ENCODE peak calls at places on chromosomes 11 and 22, in ten cellular contexts. One of them, this sample, is unnamed.

GRCh38 chr11:25625094-25625493 is 706.8 kb upstream of the ANO3 start:
- DNase-seq in naive thymus-derived CD4-positive, alpha-beta T cell: no peak
- DNase-seq in lower lobe of right lung: no peak
- DNase-seq in lung: no peak
- DNase-seq in sigmoid colon: no peak
- DNase-seq in AG04450: no peak
- DNase-seq in pancreas: no peak
- DNase-seq in body of pancreas: no peak
- DNase-seq in CD4-positive, CD25-positive, alpha-beta regulatory T cell: no peak
- DNase-seq in iPS DF 6.9: no peak
- DNase-seq in this sample: no peak

GRCh38 chr11:74948546-74948897 is 369 bp downstream of the XRRA1 start:
- DNase-seq in naive thymus-derived CD4-positive, alpha-beta T cell: no peak
- DNase-seq in iPS DF 6.9: no peak
- DNase-seq in sigmoid colon: no peak
- DNase-seq in lower lobe of right lung: no peak
- DNase-seq in body of pancreas: no peak
- DNase-seq in AG04450: no peak
- DNase-seq in CD4-positive, CD25-positive, alpha-beta regulatory T cell: no peak
- DNase-seq in pancreas: no peak
- DNase-seq in lung: no peak
- DNase-seq in this sample: no peak

GRCh38 chr11:76801205-76801604 is 18.0 kb downstream of the TSKU start:
- DNase-seq in CD4-positive, CD25-positive, alpha-beta regulatory T cell: no peak
- DNase-seq in lung: no peak
- DNase-seq in pancreas: no peak
- DNase-seq in iPS DF 6.9: no peak
- DNase-seq in sigmoid colon: no peak
- DNase-seq in naive thymus-derived CD4-positive, alpha-beta T cell: no peak
- DNase-seq in lower lobe of right lung: no peak
- DNase-seq in AG04450: no peak
- DNase-seq in body of pancreas: peak
- DNase-seq in this sample: no peak

GRCh38 chr22:45537734-45538181 is 35.1 kb downstream of the FBLN1 start:
- DNase-seq in CD4-positive, CD25-positive, alpha-beta regulatory T cell: no peak
- DNase-seq in AG04450: peak
- DNase-seq in pancreas: no peak
- DNase-seq in naive thymus-derived CD4-positive, alpha-beta T cell: no peak
- DNase-seq in body of pancreas: peak
- DNase-seq in lower lobe of right lung: no peak
- DNase-seq in iPS DF 6.9: no peak
- DNase-seq in sigmoid colon: peak
- DNase-seq in lung: no peak
- DNase-seq in this sample: no peak

GRCh38 chr11:124875401-124875800 is 10.2 kb downstream of the ROBO3 start:
- DNase-seq in pancreas: no peak
- DNase-seq in sigmoid colon: peak
- DNase-seq in iPS DF 6.9: no peak
- DNase-seq in body of pancreas: no peak
- DNase-seq in CD4-positive, CD25-positive, alpha-beta regulatory T cell: no peak
- DNase-seq in naive thymus-derived CD4-positive, alpha-beta T cell: no peak
- DNase-seq in lower lobe of right lung: no peak
- DNase-seq in AG04450: no peak
- DNase-seq in lung: no peak
- DNase-seq in this sample: no peak

GRCh38 chr11:76768091-76769047 is 14.8 kb upstream of the TSKU start:
- DNase-seq in lung: peak
- DNase-seq in pancreas: no peak
- DNase-seq in AG04450: no peak
- DNase-seq in lower lobe of right lung: peak
- DNase-seq in iPS DF 6.9: no peak
- DNase-seq in body of pancreas: no peak
- DNase-seq in CD4-positive, CD25-positive, alpha-beta regulatory T cell: no peak
- DNase-seq in sigmoid colon: peak
- DNase-seq in naive thymus-derived CD4-positive, alpha-beta T cell: no peak
- DNase-seq in this sample: no peak

GRCh38 chr11:77175869-77176539 is 48.0 kb downstream of the MYO7A start:
- DNase-seq in CD4-positive, CD25-positive, alpha-beta regulatory T cell: no peak
- DNase-seq in lung: no peak
- DNase-seq in lower lobe of right lung: peak
- DNase-seq in sigmoid colon: peak
- DNase-seq in body of pancreas: no peak
- DNase-seq in pancreas: no peak
- DNase-seq in naive thymus-derived CD4-positive, alpha-beta T cell: no peak
- DNase-seq in iPS DF 6.9: no peak
- DNase-seq in AG04450: no peak
- DNase-seq in this sample: no peak

GRCh38 chr11:102390667-102391449 is 43.8 kb downstream of the BIRC2 start:
- DNase-seq in lung: peak
- DNase-seq in lower lobe of right lung: peak
- DNase-seq in sigmoid colon: peak
- DNase-seq in iPS DF 6.9: peak
- DNase-seq in naive thymus-derived CD4-positive, alpha-beta T cell: peak
- DNase-seq in pancreas: peak
- DNase-seq in body of pancreas: peak
- DNase-seq in CD4-positive, CD25-positive, alpha-beta regulatory T cell: peak
- DNase-seq in AG04450: peak
- DNase-seq in this sample: peak

GRCh38 chr22:49938565-49939136 is 20.2 kb downstream of the CRELD2 start:
- DNase-seq in lung: no peak
- DNase-seq in sigmoid colon: no peak
- DNase-seq in naive thymus-derived CD4-positive, alpha-beta T cell: no peak
- DNase-seq in CD4-positive, CD25-positive, alpha-beta regulatory T cell: no peak
- DNase-seq in iPS DF 6.9: no peak
- DNase-seq in lower lobe of right lung: no peak
- DNase-seq in body of pancreas: no peak
- DNase-seq in pancreas: peak
- DNase-seq in AG04450: no peak
- DNase-seq in this sample: no peak

GRCh38 chr11:44858796-44859527 is 91.7 kb downstream of the TP53I11 start:
- DNase-seq in lower lobe of right lung: no peak
- DNase-seq in naive thymus-derived CD4-positive, alpha-beta T cell: no peak
- DNase-seq in AG04450: no peak
- DNase-seq in CD4-positive, CD25-positive, alpha-beta regulatory T cell: no peak
- DNase-seq in iPS DF 6.9: no peak
- DNase-seq in body of pancreas: no peak
- DNase-seq in pancreas: no peak
- DNase-seq in sigmoid colon: peak
- DNase-seq in lung: no peak
- DNase-seq in this sample: no peak

GRCh38 chr11:44857490-44857889 is 93.2 kb downstream of the TP53I11 start:
- DNase-seq in lower lobe of right lung: no peak
- DNase-seq in pancreas: no peak
- DNase-seq in iPS DF 6.9: no peak
- DNase-seq in sigmoid colon: peak
- DNase-seq in body of pancreas: no peak
- DNase-seq in CD4-positive, CD25-positive, alpha-beta regulatory T cell: no peak
- DNase-seq in AG04450: no peak
- DNase-seq in naive thymus-derived CD4-positive, alpha-beta T cell: no peak
- DNase-seq in lung: no peak
- DNase-seq in this sample: no peak

GRCh38 chr11:44860967-44861828 is 89.5 kb downstream of the TP53I11 start:
- DNase-seq in lung: no peak
- DNase-seq in CD4-positive, CD25-positive, alpha-beta regulatory T cell: no peak
- DNase-seq in pancreas: no peak
- DNase-seq in AG04450: no peak
- DNase-seq in lower lobe of right lung: no peak
- DNase-seq in iPS DF 6.9: no peak
- DNase-seq in sigmoid colon: peak
- DNase-seq in body of pancreas: no peak
- DNase-seq in naive thymus-derived CD4-positive, alpha-beta T cell: no peak
- DNase-seq in this sample: no peak

GRCh38 chr11:44860346-44860745 is 90.3 kb downstream of the TP53I11 start:
- DNase-seq in lower lobe of right lung: no peak
- DNase-seq in sigmoid colon: peak
- DNase-seq in iPS DF 6.9: no peak
- DNase-seq in pancreas: no peak
- DNase-seq in naive thymus-derived CD4-positive, alpha-beta T cell: no peak
- DNase-seq in body of pancreas: no peak
- DNase-seq in AG04450: no peak
- DNase-seq in CD4-positive, CD25-positive, alpha-beta regulatory T cell: no peak
- DNase-seq in lung: no peak
- DNase-seq in this sample: no peak

DNA sequence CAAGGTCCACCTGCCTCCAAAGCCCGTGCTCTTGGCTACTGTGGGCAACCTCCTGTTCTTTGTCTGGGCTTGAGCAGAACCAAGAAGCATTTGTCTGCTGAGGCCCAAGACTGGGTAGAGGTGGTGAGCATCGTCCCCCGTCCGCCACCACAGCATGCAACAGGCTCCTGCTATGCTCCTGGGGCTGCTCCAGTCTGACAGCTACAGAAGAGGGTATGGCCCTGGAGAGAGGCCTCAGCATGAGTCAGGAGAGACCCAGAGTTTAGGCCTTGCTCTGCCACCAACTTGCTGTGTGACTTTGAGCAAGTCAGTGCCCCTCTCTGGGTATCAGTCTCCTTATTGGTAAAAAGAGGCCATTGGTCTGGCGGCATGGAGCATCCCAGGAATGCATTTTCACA is 91.2 kb downstream of the TP53I11 start:
- DNase-seq in CD4-positive, CD25-positive, alpha-beta regulatory T cell: no peak
- DNase-seq in iPS DF 6.9: no peak
- DNase-seq in AG04450: no peak
- DNase-seq in naive thymus-derived CD4-positive, alpha-beta T cell: no peak
- DNase-seq in lower lobe of right lung: no peak
- DNase-seq in sigmoid colon: peak
- DNase-seq in body of pancreas: no peak
- DNase-seq in pancreas: no peak
- DNase-seq in lung: no peak
- DNase-seq in this sample: no peak
- H3K4me3 ChIP-seq in CD4-positive, CD25-positive, alpha-beta regulatory T cell: no peak
- H3K4me3 ChIP-seq in iPS DF 6.9: no peak
- H3K4me3 ChIP-seq in AG04450: no peak
- H3K4me3 ChIP-seq in naive thymus-derived CD4-positive, alpha-beta T cell: no peak
- H3K4me3 ChIP-seq in lower lobe of right lung: no peak
- H3K4me3 ChIP-seq in sigmoid colon: no peak
- H3K4me3 ChIP-seq in body of pancreas: no peak
- H3K4me3 ChIP-seq in pancreas: no peak
- H3K4me3 ChIP-seq in lung: no peak
- H3K4me3 ChIP-seq in this sample: no peak

GRCh38 chr11:121500275-121500674 is 47.5 kb upstream of the SORL1-AS1 start:
- DNase-seq in CD4-positive, CD25-positive, alpha-beta regulatory T cell: no peak
- DNase-seq in AG04450: no peak
- DNase-seq in body of pancreas: no peak
- DNase-seq in naive thymus-derived CD4-positive, alpha-beta T cell: no peak
- DNase-seq in sigmoid colon: no peak
- DNase-seq in lung: no peak
- DNase-seq in lower lobe of right lung: no peak
- DNase-seq in pancreas: no peak
- DNase-seq in iPS DF 6.9: no peak
- DNase-seq in this sample: no peak

GRCh38 chr11:121497176-121497995 is 44.6 kb upstream of the SORL1-AS1 start:
- DNase-seq in sigmoid colon: no peak
- DNase-seq in CD4-positive, CD25-positive, alpha-beta regulatory T cell: no peak
- DNase-seq in body of pancreas: no peak
- DNase-seq in lower lobe of right lung: no peak
- DNase-seq in naive thymus-derived CD4-positive, alpha-beta T cell: no peak
- DNase-seq in pancreas: no peak
- DNase-seq in AG04450: no peak
- DNase-seq in lung: peak
- DNase-seq in iPS DF 6.9: no peak
- DNase-seq in this sample: no peak

GRCh38 chr11:121499405-121499804 is 46.6 kb upstream of the SORL1-AS1 start:
- DNase-seq in iPS DF 6.9: no peak
- DNase-seq in AG04450: no peak
- DNase-seq in lower lobe of right lung: no peak
- DNase-seq in pancreas: no peak
- DNase-seq in body of pancreas: no peak
- DNase-seq in CD4-positive, CD25-positive, alpha-beta regulatory T cell: no peak
- DNase-seq in naive thymus-derived CD4-positive, alpha-beta T cell: no peak
- DNase-seq in sigmoid colon: no peak
- DNase-seq in lung: no peak
- DNase-seq in this sample: no peak

GRCh38 chr11:121503056-121503455 is 50.3 kb upstream of the SORL1-AS1 start:
- DNase-seq in lung: no peak
- DNase-seq in AG04450: no peak
- DNase-seq in lower lobe of right lung: no peak
- DNase-seq in body of pancreas: no peak
- DNase-seq in pancreas: no peak
- DNase-seq in naive thymus-derived CD4-positive, alpha-beta T cell: no peak
- DNase-seq in sigmoid colon: no peak
- DNase-seq in CD4-positive, CD25-positive, alpha-beta regulatory T cell: no peak
- DNase-seq in iPS DF 6.9: no peak
- DNase-seq in this sample: no peak

GRCh38 chr11:121500717-121501116 is 48.0 kb upstream of the SORL1-AS1 start:
- DNase-seq in iPS DF 6.9: no peak
- DNase-seq in lung: no peak
- DNase-seq in CD4-positive, CD25-positive, alpha-beta regulatory T cell: no peak
- DNase-seq in naive thymus-derived CD4-positive, alpha-beta T cell: no peak
- DNase-seq in AG04450: no peak
- DNase-seq in lower lobe of right lung: no peak
- DNase-seq in pancreas: no peak
- DNase-seq in sigmoid colon: no peak
- DNase-seq in body of pancreas: no peak
- DNase-seq in this sample: no peak
- H3K27ac ChIP-seq in iPS DF 6.9: no peak
- H3K27ac ChIP-seq in lung: no peak
- H3K27ac ChIP-seq in CD4-positive, CD25-positive, alpha-beta regulatory T cell: no peak
- H3K27ac ChIP-seq in naive thymus-derived CD4-positive, alpha-beta T cell: no peak
- H3K27ac ChIP-seq in AG04450: no peak
- H3K27ac ChIP-seq in lower lobe of right lung: no peak
- H3K27ac ChIP-seq in pancreas: no peak
- H3K27ac ChIP-seq in sigmoid colon: no peak
- H3K27ac ChIP-seq in body of pancreas: no peak
- H3K27ac ChIP-seq in this sample: no peak

DNA sequence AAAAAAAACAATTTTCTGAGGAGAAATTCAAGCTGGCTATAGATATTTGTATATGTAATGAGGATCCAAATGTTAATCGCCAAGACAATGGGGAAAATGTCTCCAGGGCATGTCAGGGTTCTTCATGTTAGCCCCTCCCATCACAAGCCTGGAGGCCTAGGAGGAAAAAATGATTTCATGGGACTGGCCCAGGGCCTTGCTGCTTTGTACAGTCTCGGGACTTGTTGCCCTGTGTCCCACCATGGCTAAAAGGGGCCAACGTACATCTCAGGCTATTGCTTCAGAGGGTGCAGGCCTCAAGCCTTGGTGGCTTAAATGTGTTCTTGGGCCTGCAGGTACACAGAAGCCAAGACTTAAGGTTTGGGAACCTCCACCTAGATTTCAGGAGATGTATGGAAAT is 62.1 kb upstream of the SLC5A12 start:
- DNase-seq in lower lobe of right lung: no peak
- DNase-seq in sigmoid colon: no peak
- DNase-seq in lung: no peak
- DNase-seq in body of pancreas: no peak
- DNase-seq in pancreas: no peak
- DNase-seq in iPS DF 6.9: no peak
- DNase-seq in CD4-positive, CD25-positive, alpha-beta regulatory T cell: no peak
- DNase-seq in AG04450: no peak
- DNase-seq in naive thymus-derived CD4-positive, alpha-beta T cell: no peak
- DNase-seq in this sample: no peak
- H3K4me3 ChIP-seq in lower lobe of right lung: no peak
- H3K4me3 ChIP-seq in sigmoid colon: no peak
- H3K4me3 ChIP-seq in lung: no peak
- H3K4me3 ChIP-seq in body of pancreas: no peak
- H3K4me3 ChIP-seq in pancreas: no peak
- H3K4me3 ChIP-seq in iPS DF 6.9: no peak
- H3K4me3 ChIP-seq in CD4-positive, CD25-positive, alpha-beta regulatory T cell: no peak
- H3K4me3 ChIP-seq in AG04450: no peak
- H3K4me3 ChIP-seq in naive thymus-derived CD4-positive, alpha-beta T cell: no peak
- H3K4me3 ChIP-seq in this sample: no peak

GRCh38 chr22:23532756-23533155 is 47.3 kb downstream of the IGLL1 start:
- DNase-seq in iPS DF 6.9: no peak
- DNase-seq in lower lobe of right lung: no peak
- DNase-seq in lung: no peak
- DNase-seq in naive thymus-derived CD4-positive, alpha-beta T cell: no peak
- DNase-seq in CD4-positive, CD25-positive, alpha-beta regulatory T cell: no peak
- DNase-seq in sigmoid colon: peak
- DNase-seq in body of pancreas: no peak
- DNase-seq in pancreas: peak
- DNase-seq in AG04450: no peak
- DNase-seq in this sample: no peak
- H3K27ac ChIP-seq in iPS DF 6.9: no peak
- H3K27ac ChIP-seq in lower lobe of right lung: no peak
- H3K27ac ChIP-seq in lung: no peak
- H3K27ac ChIP-seq in naive thymus-derived CD4-positive, alpha-beta T cell: no peak
- H3K27ac ChIP-seq in CD4-positive, CD25-positive, alpha-beta regulatory T cell: no peak
- H3K27ac ChIP-seq in sigmoid colon: no peak
- H3K27ac ChIP-seq in body of pancreas: no peak
- H3K27ac ChIP-seq in pancreas: no peak
- H3K27ac ChIP-seq in AG04450: no peak
- H3K27ac ChIP-seq in this sample: peak

This sample was measured in CD8-positive, alpha-beta memory T cell.